ENCODE peak calls at places on chromosomes 12 and 14, in six cellular contexts. D, F, A, O, Y and H are unnamed samples.

GRCh38 chr14:78983126-78983525 is 813.0 kb downstream of the NRXN3 start:
- DNase-seq in D (no peak), F (no peak), A (peak; percentile 36), O (no peak), Y (no peak), H (no peak)

GRCh38 chr14:39666386-39666785 is 234.2 kb upstream of the FBXO33 start:
- DNase-seq in D (no peak), F (no peak), A (no peak), O (no peak), Y (no peak), H (no peak)

GRCh38 chr14:24231263-24232120 is 675 bp downstream of the NEDD8 start:
- DNase-seq in D (no peak), F (no peak), A (no peak), O (no peak), Y (peak; percentile 36), H (no peak)

GRCh38 chr14:71966528-71966927 is 34.3 kb downstream of the RGS6 start:
- DNase-seq in D (no peak), F (no peak), A (no peak), O (no peak), Y (no peak), H (no peak)

GRCh38 chr14:93788557-93789365 is 476 bp upstream of the PRIMA1 start:
- DNase-seq in D (peak; percentile 20), F (no peak), A (no peak), O (peak; percentile 71), Y (peak; percentile 74), H (no peak)

GRCh38 chr14:50229646-50230045 is 1.7 kb downstream of the SOS2 start:
- DNase-seq in D (no peak), F (no peak), A (no peak), O (no peak), Y (no peak), H (no peak)

GRCh38 chr14:79418649-79419415 is 792.5 kb downstream of the DIO2 start:
- DNase-seq in D (no peak), F (no peak), A (no peak), O (no peak), Y (no peak), H (no peak)

GRCh38 chr12:69653703-69654102 is 43.0 kb upstream of the LRRC10 start:
- DNase-seq in D (no peak), F (no peak), A (no peak), O (no peak), Y (no peak), H (no peak)

GRCh38 chr12:92602930-92603623 is 99.7 kb upstream of the PLEKHG7 start:
- DNase-seq in D (peak; percentile 17), F (no peak), A (peak; percentile 24), O (no peak), Y (no peak), H (no peak)

GRCh38 chr12:121209221-121209620 is 708 bp upstream of the P2RX4 start:
- DNase-seq in D (no peak), F (no peak), A (no peak), O (no peak), Y (no peak), H (no peak)

GRCh38 chr12:108664338-108665258 is 30.9 kb upstream of the SELPLG start:
- DNase-seq in D (peak; percentile 91), F (peak; percentile 71), A (peak; percentile 94), O (peak; percentile 85), Y (peak; percentile 82), H (peak; percentile 88)

GRCh38 chr12:90999946-91000345 is 4.8 kb downstream of the EPYC start:
- DNase-seq in D (no peak), F (no peak), A (peak; percentile 27), O (no peak), Y (no peak), H (no peak)

GRCh38 chr14:99324291-99324690 is 52.3 kb upstream of the BCL11B start:
- DNase-seq in D (no peak), F (no peak), A (no peak), O (no peak), Y (no peak), H (no peak)

GRCh38 chr12:111068281-111068680 is 147.9 kb upstream of the MYL2 start:
- DNase-seq in D (no peak), F (no peak), A (no peak), O (no peak), Y (no peak), H (no peak)

GRCh38 chr12:80778005-80778541 is 61.4 kb downstream of the MYF5 start:
- DNase-seq in D (peak; percentile 71), F (no peak), A (peak; percentile 93), O (peak; percentile 32), Y (no peak), H (peak; percentile 86)

GRCh38 chr12:27583057-27583797 is 59.2 kb downstream of the PPFIBP1 start:
- DNase-seq in D (no peak), F (no peak), A (no peak), O (no peak), Y (no peak), H (no peak)

GRCh38 chr12:111636209-111636928 is 37.3 kb upstream of the ATXN2 start:
- DNase-seq in D (no peak), F (no peak), A (peak; percentile 40), O (peak; percentile 86), Y (no peak), H (peak; percentile 24)

GRCh38 chr14:101808894-101809670 is 47.6 kb downstream of the PPP2R5C start:
- DNase-seq in D (no peak), F (no peak), A (no peak), O (no peak), Y (no peak), H (no peak)

GRCh38 chr12:66516133-66516532 is 162.7 kb downstream of the GRIP1 start:
- DNase-seq in D (no peak), F (no peak), A (peak; percentile 66), O (no peak), Y (no peak), H (no peak)

GRCh38 chr12:50401383-50402155 is 884 bp downstream of the LARP4 start:
- DNase-seq in D (no peak), F (no peak), A (no peak), O (no peak), Y (no peak), H (peak; percentile 50)

GRCh38 chr12:25364529-25365339 is 114.0 kb upstream of the KRAS start:
- DNase-seq in D (no peak), F (no peak), A (no peak), O (no peak), Y (no peak), H (no peak)

GRCh38 chr12:82996168-82996812 is 309.6 kb downstream of the TMTC2 start:
- DNase-seq in D (peak; percentile 9), F (no peak), A (no peak), O (no peak), Y (no peak), H (no peak)

GRCh38 chr12:21773263-21773741 is 1.2 kb downstream of the KCNJ8 start:
- DNase-seq in D (no peak), F (no peak), A (peak; percentile 27), O (peak; percentile 49), Y (no peak), H (no peak)
- TF ChIP-seq CTCF in D (no peak), F (no peak), A (peak; percentile 62), O (no peak), Y (peak; percentile 19), H (peak; percentile 40)

GRCh38 chr14:69280746-69281291 is 20.9 kb downstream of the GALNT16 start:
- DNase-seq in D (no peak), F (no peak), A (no peak), O (no peak), Y (no peak), H (no peak)

GRCh38 chr14:69285661-69286255 is 25.8 kb downstream of the GALNT16 start:
- DNase-seq in D (no peak), F (no peak), A (no peak), O (no peak), Y (no peak), H (no peak)

GRCh38 chr14:69282448-69282847 is 22.5 kb downstream of the GALNT16 start:
- DNase-seq in D (no peak), F (no peak), A (no peak), O (no peak), Y (no peak), H (no peak)

GRCh38 chr14:69284170-69284569 is 24.2 kb downstream of the GALNT16 start:
- DNase-seq in D (no peak), F (no peak), A (no peak), O (no peak), Y (no peak), H (no peak)

GRCh38 chr14:69281450-69282169 is 21.7 kb downstream of the GALNT16 start:
- DNase-seq in D (no peak), F (no peak), A (no peak), O (no peak), Y (no peak), H (no peak)
- TF ChIP-seq CTCF in D (no peak), F (no peak), A (no peak), O (no peak), Y (no peak), H (no peak)

DNA sequence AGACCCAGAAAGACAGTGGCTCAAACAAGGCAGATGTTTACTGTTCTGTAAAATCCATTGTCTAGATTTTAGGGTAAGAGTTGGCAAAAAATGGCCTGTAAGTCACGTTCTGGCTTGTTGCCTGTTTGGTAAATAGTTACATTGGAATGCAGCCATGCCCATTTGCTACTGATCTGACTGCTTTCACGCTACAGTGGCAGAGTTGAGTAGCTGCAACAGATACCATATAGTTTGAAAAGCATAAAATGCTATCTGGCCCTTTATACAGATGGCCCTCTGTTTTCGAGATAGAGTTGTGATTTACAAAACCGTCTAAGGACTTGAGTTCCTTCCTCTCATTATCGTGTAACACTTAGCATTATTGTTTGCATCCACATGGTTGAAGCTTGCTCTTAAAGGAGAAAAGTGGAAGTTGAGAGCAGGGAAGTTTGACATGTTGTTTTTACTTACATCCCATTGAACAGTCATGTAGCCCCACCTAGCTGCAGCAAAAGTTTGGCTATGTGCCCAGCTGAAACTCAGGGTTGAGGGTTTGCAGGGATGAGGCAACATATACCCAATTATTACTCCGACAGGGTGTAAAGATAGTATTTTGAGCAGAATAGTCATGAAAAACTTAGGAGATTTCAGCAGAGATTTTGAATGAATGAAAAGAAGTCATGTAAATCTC is 11.3 kb upstream of the SCFD1 start:
- DNase-seq in D (peak; percentile 66), F (no peak), A (peak; percentile 70), O (peak; percentile 35), Y (peak; percentile 13), H (no peak)
- TF ChIP-seq CTCF in D (no peak), F (no peak), A (peak; percentile 62), O (no peak), Y (peak; percentile 23), H (peak; percentile 30)

GRCh38 chr12:14893471-14894250 is 8.0 kb upstream of the MGP start:
- DNase-seq in D (no peak), F (no peak), A (peak; percentile 26), O (no peak), Y (no peak), H (no peak)

GRCh38 chr12:14896477-14897184 is 11.0 kb upstream of the MGP start:
- DNase-seq in D (no peak), F (no peak), A (peak; percentile 74), O (no peak), Y (no peak), H (peak; percentile 29)

DNA sequence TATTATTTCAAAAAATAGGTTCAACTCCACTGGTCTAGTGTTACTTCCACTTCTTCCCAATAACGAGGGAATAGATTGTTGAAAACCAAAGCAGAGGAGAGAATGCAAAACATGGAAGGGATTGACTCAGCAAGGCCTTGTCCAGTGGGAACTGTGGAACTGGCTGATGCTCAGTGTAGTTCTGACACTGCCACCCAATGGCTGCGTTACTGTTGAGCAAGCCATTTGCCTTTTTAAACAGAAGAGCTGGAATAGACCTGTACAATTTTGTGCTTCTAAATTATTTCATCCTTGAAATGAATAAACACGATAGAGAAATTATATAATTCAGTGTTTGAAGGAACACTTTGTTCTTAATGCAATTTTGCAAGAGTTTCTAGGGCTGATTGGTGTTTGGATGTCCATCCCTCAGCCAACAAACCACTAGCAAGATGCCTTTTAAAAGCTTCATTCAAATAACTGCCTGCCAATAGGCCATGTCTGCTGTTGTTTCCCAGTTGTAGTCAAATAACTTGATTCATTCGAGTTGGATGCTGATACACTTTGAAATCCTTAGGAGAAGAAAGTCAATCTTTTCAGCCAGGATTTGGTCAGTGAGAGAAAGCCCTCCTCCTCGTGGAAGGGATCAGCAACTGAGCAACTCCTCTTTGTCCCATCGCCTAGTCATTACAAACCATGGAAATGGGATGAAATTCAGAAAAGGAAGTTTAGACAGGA is 7.2 kb upstream of the MGP start:
- DNase-seq in D (no peak), F (no peak), A (peak; percentile 40), O (peak; percentile 72), Y (no peak), H (no peak)
- TF ChIP-seq CTCF in D (no peak), F (no peak), A (peak; percentile 41), O (peak; percentile 4), Y (no peak), H (peak; percentile 29)